ENCODE peak calls at places on chromosome 19, in eight cellular contexts. C is CD4-positive, alpha-beta memory T cell; Z is left lung; G is DND-41; W is stomach; L is MM.1S; J is pancreas; B is ascending aorta. S is an unnamed sample. For H3K4me1, the result is how much of the 10 kb centered on the place peaks cover.

GRCh38 chr19:35216026-35216832 is 12.3 kb downstream of the FAM187B start:
- DNase-seq in C (no peak), Z (no peak), G (no peak), W (no peak), L (peak), J (no peak), B (no peak), S (no peak)

GRCh38 chr19:52039169-52039568 is 9.5 kb downstream of the ZNF432 start:
- DNase-seq in C (no peak), Z (no peak), G (no peak), W (no peak), L (no peak), J (no peak), B (no peak), S (no peak)

GRCh38 chr19:48741222-48741999 is 1.0 kb upstream of the RASIP1 start:
- DNase-seq in C (no peak), Z (peak), G (peak), W (peak), L (no peak), J (peak), B (no peak), S (peak)

GRCh38 chr19:19545128-19545591 is 7.1 kb downstream of the CILP2 start:
- DNase-seq in C (no peak), Z (no peak), G (no peak), W (no peak), L (no peak), J (peak), B (no peak), S (no peak)

GRCh38 chr19:27672309-27673047 is 1540.5 kb downstream of the UQCRFS1 start:
- DNase-seq in C (no peak), Z (no peak), G (no peak), W (peak), L (peak), J (no peak), B (no peak), S (no peak)

GRCh38 chr19:38726761-38727301 is 17.4 kb downstream of the CAPN12 start:
- DNase-seq in C (no peak), Z (no peak), G (no peak), W (no peak), L (no peak), J (no peak), B (no peak), S (no peak)

GRCh38 chr19:58117841-58118575 is 20.0 kb upstream of the ZSCAN18 start:
- DNase-seq in C (no peak), Z (no peak), G (no peak), W (no peak), L (no peak), J (no peak), B (no peak), S (no peak)

GRCh38 chr19:40542197-40542859 is 34.3 kb upstream of the SHKBP1 start:
- DNase-seq in C (no peak), Z (no peak), G (no peak), W (peak), L (no peak), J (peak), B (no peak), S (peak)

GRCh38 chr19:51607920-51608562 is 22.2 kb downstream of the SIGLEC5 start:
- DNase-seq in C (peak), Z (peak), G (peak), W (peak), L (peak), J (no peak), B (peak), S (peak)

GRCh38 chr19:920051-920857 is 3.1 kb downstream of the KISS1R start:
- DNase-seq in C (peak), Z (no peak), G (peak), W (no peak), L (peak), J (peak), B (no peak), S (peak)

GRCh38 chr19:13774217-13775191 is at the start of gene C19orf53:
- DNase-seq in C (peak), Z (peak), G (peak), W (peak), L (peak), J (peak), B (peak), S (peak)

GRCh38 chr19:29836409-29836825 is 24.6 kb downstream of the CCNE1 start:
- DNase-seq in C (no peak), Z (no peak), G (no peak), W (no peak), L (no peak), J (no peak), B (no peak), S (no peak)

GRCh38 chr19:46513461-46514236 is 18.0 kb upstream of the PNMA8B start:
- DNase-seq in C (peak), Z (peak), G (peak), W (peak), L (no peak), J (peak), B (no peak), S (peak)

GRCh38 chr19:19259741-19260140 is 13.4 kb downstream of the TM6SF2 start:
- DNase-seq in C (no peak), Z (no peak), G (peak), W (no peak), L (peak), J (no peak), B (no peak), S (no peak)

GRCh38 chr19:44653977-44654784 is 10.5 kb downstream of the PVR start:
- DNase-seq in C (peak), Z (peak), G (peak), W (peak), L (peak), J (peak), B (peak), S (peak)

GRCh38 chr19:58305932-58306323 is 751 bp downstream of the ERVK3-1 start:
- DNase-seq in C (no peak), Z (no peak), G (peak), W (no peak), L (peak), J (no peak), B (no peak), S (peak)

GRCh38 chr19:32255566-32256295 is 89.7 kb upstream of the ZNF507 start:
- DNase-seq in C (no peak), Z (no peak), G (no peak), W (no peak), L (no peak), J (no peak), B (no peak), S (no peak)

GRCh38 chr19:4557971-4558941 is 1.2 kb downstream of the SEMA6B start:
- DNase-seq in C (no peak), Z (peak), G (peak), W (peak), L (peak), J (peak), B (no peak), S (no peak)

GRCh38 chr19:8352134-8352827 is 9.2 kb upstream of the KANK3 start:
- DNase-seq in C (no peak), Z (no peak), G (no peak), W (no peak), L (no peak), J (peak), B (no peak), S (no peak)

GRCh38 chr19:5062195-5062594 is 93.3 kb downstream of the KDM4B start:
- DNase-seq in C (no peak), Z (no peak), G (no peak), W (no peak), L (no peak), J (no peak), B (no peak), S (no peak)

GRCh38 chr19:48329167-48329891 is 4.0 kb downstream of the EMP3 start:
- DNase-seq in C (peak), Z (peak), G (peak), W (no peak), L (peak), J (no peak), B (no peak), S (peak)

GRCh38 chr19:4083677-4084546 is 17.2 kb upstream of the ZBTB7A start:
- DNase-seq in C (no peak), Z (no peak), G (peak), W (peak), L (no peak), J (no peak), B (no peak), S (peak)

GRCh38 chr19:45499196-45500180 is 1.2 kb downstream of the PPM1N start:
- DNase-seq in C (peak), Z (peak), G (peak), W (no peak), L (no peak), J (peak), B (no peak), S (peak)

GRCh38 chr19:13995017-13995728 is 10.9 kb downstream of the RFX1 start:
- DNase-seq in C (no peak), Z (peak), G (no peak), W (no peak), L (no peak), J (peak), B (no peak), S (no peak)

GRCh38 chr19:42208612-42209011 is 8.9 kb downstream of the DEDD2 start:
- DNase-seq in C (no peak), Z (no peak), G (no peak), W (peak), L (no peak), J (no peak), B (no peak), S (no peak)

GRCh38 chr19:40005670-40006272 is 8.9 kb downstream of the ZNF546 start:
- DNase-seq in C (no peak), Z (no peak), G (no peak), W (no peak), L (no peak), J (no peak), B (no peak), S (no peak)

GRCh38 chr19:33950141-33950805 is 153.6 kb downstream of the KCTD15 start:
- DNase-seq in C (no peak), Z (no peak), G (no peak), W (no peak), L (no peak), J (no peak), B (no peak), S (no peak)

GRCh38 chr19:16449330-16449961 is 22.3 kb downstream of the EPS15L1 start:
- DNase-seq in C (peak), Z (no peak), G (no peak), W (no peak), L (peak), J (no peak), B (no peak), S (no peak)

GRCh38 chr19:48746738-48747575 is at the start of gene IZUMO1:
- DNase-seq in C (peak), Z (no peak), G (no peak), W (peak), L (peak), J (peak), B (peak), S (peak)

GRCh38 chr19:4768934-4769777 is 22.4 kb upstream of the FEM1A start:
- DNase-seq in C (peak), Z (no peak), G (peak), W (peak), L (peak), J (peak), B (no peak), S (peak)

GRCh38 chr19:49814010-49814409 is 918 bp upstream of the FUZ start:
- DNase-seq in C (no peak), Z (no peak), G (no peak), W (no peak), L (no peak), J (no peak), B (no peak), S (no peak)
- H3K4me1 ChIP-seq in C (under half), Z (under half), G (under half), W (under half), L (under half), J (under half), B (under half), S (under half)

GRCh38 chr19:6402058-6402457 is 9.1 kb upstream of the GTF2F1 start:
- DNase-seq in C (no peak), Z (no peak), G (no peak), W (no peak), L (no peak), J (no peak), B (no peak), S (no peak)
- H3K4me1 ChIP-seq in C (under half), Z (under half), G (under half), W (under half), L (under half), J (under half), B (under half), S (under half)

DNA sequence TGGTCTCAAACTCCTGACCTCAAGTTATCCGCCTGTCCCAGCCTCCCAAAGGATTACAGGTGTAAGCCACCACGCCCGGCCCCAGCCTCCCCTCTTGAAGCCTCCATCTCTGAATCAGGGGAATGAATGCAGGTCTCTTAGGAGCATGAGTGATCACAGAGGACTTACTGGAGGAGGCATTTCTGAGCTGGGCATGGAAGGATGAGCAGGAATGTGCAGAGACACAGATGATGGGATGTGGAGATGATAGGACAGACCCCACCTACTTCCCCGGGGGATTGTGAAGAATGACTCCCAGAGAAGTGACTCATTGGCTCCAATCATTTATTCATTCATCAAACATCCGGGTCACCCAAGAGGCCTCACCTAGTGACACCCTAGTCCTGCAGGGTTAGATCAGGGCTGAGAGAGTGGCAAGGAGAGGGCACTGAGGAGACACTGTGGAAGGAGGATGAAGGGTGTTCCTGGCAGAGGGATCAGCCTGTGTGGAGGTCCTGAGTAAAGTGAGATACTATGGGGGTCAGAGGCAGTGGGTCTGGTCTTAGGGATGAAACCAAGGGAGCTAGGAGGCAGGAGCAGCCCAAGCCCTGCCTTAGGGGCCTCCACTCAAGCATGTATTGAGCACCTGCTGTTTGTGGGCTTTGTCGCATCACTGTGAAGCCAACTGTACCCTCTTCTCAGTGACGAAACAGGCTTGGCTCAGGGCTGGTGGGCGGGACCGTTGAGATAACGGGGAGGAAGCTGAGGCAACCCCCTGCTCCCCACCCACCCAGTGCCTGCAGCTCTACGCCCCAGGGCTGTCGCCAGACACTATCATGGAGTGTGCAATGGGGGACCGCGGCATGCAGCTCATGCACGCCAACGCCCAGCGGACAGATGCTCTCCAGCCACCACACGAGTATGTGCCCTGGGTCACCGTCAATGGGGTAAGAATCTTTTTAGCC is 3.0 kb downstream of the IFI30 start:
- DNase-seq in C (no peak), Z (no peak), G (no peak), W (no peak), L (no peak), J (no peak), B (no peak), S (no peak)
- H3K4me1 ChIP-seq in C (under half), Z (half or more), G (under half), W (under half), L (under half), J (under half), B (under half), S (under half)

GRCh38 chr19:2142173-2142829 is 9.1 kb downstream of the AP3D1 start:
- DNase-seq in C (no peak), Z (no peak), G (no peak), W (no peak), L (no peak), J (no peak), B (no peak), S (no peak)
- H3K4me1 ChIP-seq in C (under half), Z (under half), G (under half), W (under half), L (under half), J (under half), B (under half), S (under half)

GRCh38 chr19:18158471-18158870 is 5.5 kb downstream of the PIK3R2 start:
- DNase-seq in C (no peak), Z (no peak), G (no peak), W (no peak), L (no peak), J (no peak), B (no peak), S (no peak)
- H3K4me1 ChIP-seq in C (under half), Z (half or more), G (under half), W (half or more), L (under half), J (under half), B (under half), S (under half)

GRCh38 chr19:2494084-2494446 is 18.1 kb downstream of the GADD45B start:
- DNase-seq in C (no peak), Z (no peak), G (no peak), W (no peak), L (no peak), J (no peak), B (no peak), S (no peak)
- H3K4me1 ChIP-seq in C (under half), Z (half or more), G (under half), W (half or more), L (under half), J (under half), B (under half), S (under half)

GRCh38 chr19:55224038-55224665 is 4.4 kb downstream of the TMEM86B start:
- DNase-seq in C (no peak), Z (no peak), G (no peak), W (no peak), L (no peak), J (peak), B (no peak), S (peak)
- H3K4me1 ChIP-seq in C (under half), Z (under half), G (under half), W (under half), L (under half), J (under half), B (under half), S (under half)

GRCh38 chr19:15418588-15419412 is at the start of gene AKAP8L:
- DNase-seq in C (peak), Z (peak), G (peak), W (peak), L (peak), J (peak), B (peak), S (peak)

GRCh38 chr19:15418112-15418587 is 638 bp downstream of the AKAP8L start:
- DNase-seq in C (no peak), Z (no peak), G (no peak), W (no peak), L (no peak), J (no peak), B (no peak), S (no peak)

GRCh38 chr19:15419413-15420025 is 731 bp upstream of the AKAP8L start:
- DNase-seq in C (no peak), Z (no peak), G (no peak), W (no peak), L (no peak), J (no peak), B (no peak), S (no peak)

GRCh38 chr19:15421136-15421535 is 2.3 kb upstream of the AKAP8L start:
- DNase-seq in C (no peak), Z (no peak), G (no peak), W (no peak), L (no peak), J (peak), B (no peak), S (no peak)

DNA sequence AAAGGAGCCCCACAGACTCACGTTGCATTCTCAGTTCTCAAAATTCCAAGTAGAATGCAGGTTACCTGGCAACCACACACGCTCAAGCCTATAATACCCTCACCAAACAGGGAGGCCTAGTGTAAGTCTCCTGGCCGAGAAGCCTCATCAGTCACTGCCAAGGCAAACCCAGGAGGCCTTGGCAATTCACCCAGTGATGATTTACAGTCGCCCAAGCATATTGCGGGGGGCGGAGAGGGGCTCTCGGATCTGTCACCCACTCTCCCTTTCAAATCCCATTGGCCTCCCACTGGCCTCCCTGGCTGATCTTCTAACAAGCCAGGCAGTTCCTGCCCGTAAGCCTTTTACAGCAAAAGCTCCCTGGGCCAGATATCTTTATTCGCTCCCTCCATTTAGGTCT is 1.1 kb downstream of the AKAP8L start:
- DNase-seq in C (no peak), Z (no peak), G (no peak), W (no peak), L (no peak), J (no peak), B (no peak), S (no peak)
- H3K4me1 ChIP-seq in C (half or more), Z (half or more), G (under half), W (half or more), L (under half), J (under half), B (under half), S (under half)

GRCh38 chr19:15293751-15294505 is 38.4 kb downstream of the BRD4 start:
- DNase-seq in C (no peak), Z (no peak), G (no peak), W (no peak), L (peak), J (no peak), B (no peak), S (no peak)
- H3K4me1 ChIP-seq in C (half or more), Z (half or more), G (half or more), W (half or more), L (under half), J (under half), B (half or more), S (half or more)